ENCODE peak calls at places on chromosomes 4 and X, in nine cellular contexts. W is cardiac fibroblast; J is HFF-Myc; F is fibroblast of mammary gland; P is fibroblast of pulmonary artery; S is CD8-positive, alpha-beta T cell; A is fibroblast of villous mesenchyme; R is cardiac muscle cell; G is osteocyte. I is an unnamed sample.

GRCh38 chrX:7706032-7706431 is 136.9 kb upstream of the VCX start:
- DNase-seq in W (peak), J (no peak), F (no peak), P (no peak), S (no peak), A (no peak), R (no peak), G (no peak), I (no peak)

GRCh38 chr4:47278631-47279030 is 184.9 kb downstream of the COMMD8 start:
- DNase-seq in W (no peak), J (no peak), F (no peak), P (no peak), S (no peak), A (no peak), R (no peak), G (no peak), I (no peak)

GRCh38 chr4:184396001-184396400 is 78.3 kb downstream of the IRF2 start:
- DNase-seq in W (no peak), J (no peak), F (no peak), P (no peak), S (no peak), A (peak), R (no peak), G (no peak), I (no peak)

GRCh38 chrX:5163663-5164062 is 1065.0 kb downstream of the NLGN4X start:
- DNase-seq in W (no peak), J (no peak), F (no peak), P (no peak), S (no peak), A (no peak), R (no peak), G (no peak), I (no peak)

GRCh38 chr4:65482410-65482809 is 187.9 kb downstream of the EPHA5 start:
- DNase-seq in W (peak), J (no peak), F (peak), P (peak), S (no peak), A (peak), R (no peak), G (no peak), I (no peak)

GRCh38 chr4:8128096-8128856 is 30.3 kb downstream of the ABLIM2 start:
- DNase-seq in W (no peak), J (no peak), F (no peak), P (no peak), S (no peak), A (no peak), R (no peak), G (no peak), I (no peak)

GRCh38 chrX:102085706-102086105 is 39.8 kb upstream of the TCEAL2 start:
- DNase-seq in W (peak), J (no peak), F (no peak), P (no peak), S (no peak), A (no peak), R (no peak), G (no peak), I (no peak)

GRCh38 chr4:72312032-72312650 is 256.9 kb downstream of the ADAMTS3 start:
- DNase-seq in W (peak), J (peak), F (peak), P (peak), S (no peak), A (peak), R (no peak), G (no peak), I (no peak)

GRCh38 chr4:24137596-24137962 is 247.7 kb upstream of the PPARGC1A start:
- DNase-seq in W (no peak), J (no peak), F (no peak), P (no peak), S (no peak), A (no peak), R (no peak), G (no peak), I (no peak)

GRCh38 chr4:133483600-133484246 is 334.6 kb downstream of the PCDH10 start:
- DNase-seq in W (peak), J (no peak), F (peak), P (peak), S (no peak), A (peak), R (peak), G (no peak), I (no peak)

GRCh38 chr4:79141530-79141929 is 184.3 kb downstream of the NAA11 start:
- DNase-seq in W (peak), J (no peak), F (peak), P (peak), S (no peak), A (peak), R (peak), G (no peak), I (no peak)

GRCh38 chrX:23901065-23901464 is 6.7 kb downstream of the APOO start:
- DNase-seq in W (peak), J (no peak), F (peak), P (peak), S (no peak), A (peak), R (no peak), G (no peak), I (no peak)

GRCh38 chrX:46572295-46572936 is 1.1 kb upstream of the CHST7 start:
- DNase-seq in W (no peak), J (no peak), F (no peak), P (no peak), S (no peak), A (no peak), R (no peak), G (no peak), I (no peak)

DNA sequence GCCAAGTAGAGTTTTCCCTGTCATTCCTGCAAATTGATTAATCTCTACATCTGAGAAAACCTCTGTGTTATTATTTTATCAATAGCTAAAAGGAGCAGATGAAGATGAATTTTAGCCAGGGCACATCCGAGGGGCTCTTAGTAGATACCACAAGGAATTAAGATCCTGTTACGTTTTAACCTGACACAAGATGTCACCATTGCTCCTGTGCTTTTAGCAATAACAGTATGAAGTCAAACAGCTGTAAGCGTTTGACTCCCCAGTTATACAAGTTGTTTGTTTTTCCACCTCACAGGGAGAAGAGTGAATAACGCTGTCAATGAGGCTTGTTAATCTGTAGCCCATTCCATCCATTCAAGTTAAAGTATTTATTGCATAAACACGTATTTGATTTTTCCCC is 76.0 kb upstream of the AP1S2 start:
- DNase-seq in W (peak), J (no peak), F (peak), P (peak), S (no peak), A (peak), R (peak), G (no peak), I (no peak)
- TF ChIP-seq CTCF in W (peak), J (peak), F (peak), P (peak), S (no peak), A (peak), R (peak), G (peak), I (no peak)

GRCh38 chr4:112637552-112637866 is 566 bp downstream of the LARP7 start:
- DNase-seq in W (no peak), J (no peak), F (no peak), P (no peak), S (no peak), A (no peak), R (no peak), G (no peak), I (no peak)
- TF ChIP-seq CTCF in W (no peak), J (no peak), F (no peak), P (no peak), S (no peak), A (no peak), R (no peak), G (no peak), I (no peak)

DNA sequence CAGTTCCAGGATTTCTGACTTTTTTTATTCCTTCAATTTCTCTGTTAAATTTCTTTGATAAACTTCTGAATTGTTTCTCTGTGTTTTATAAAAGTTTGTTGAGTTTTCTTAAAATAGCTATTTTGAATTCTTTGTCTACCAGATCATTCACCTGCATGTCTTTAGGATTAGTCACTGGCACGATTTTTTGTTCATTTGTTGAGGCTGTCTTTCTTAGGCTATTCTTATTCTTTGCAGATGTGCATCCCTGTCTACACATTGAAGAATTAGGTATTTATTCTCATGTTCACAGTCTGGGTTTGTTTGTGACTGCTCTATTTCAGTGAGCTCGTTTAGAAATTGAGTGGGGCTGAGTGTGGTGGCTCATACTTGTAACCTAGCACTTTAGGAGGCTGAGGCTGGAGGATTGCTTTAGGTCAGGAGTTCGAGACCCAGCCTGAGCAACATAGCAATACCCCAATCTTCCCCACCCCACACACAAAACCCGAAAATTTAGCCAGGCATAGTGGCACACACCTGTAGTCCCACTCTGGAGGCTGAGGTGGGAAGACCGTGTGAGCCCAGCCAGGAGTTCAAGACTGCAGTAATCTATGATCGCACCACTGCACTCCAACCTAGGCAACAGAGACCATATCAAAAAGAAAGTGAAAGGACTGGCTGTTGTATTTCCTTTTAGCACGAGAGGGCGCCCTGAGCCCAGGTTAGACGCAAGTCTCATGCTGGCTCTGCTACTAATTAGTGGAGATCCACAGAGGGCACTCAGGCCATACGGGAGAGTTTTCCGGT is 42.0 kb downstream of the F8 start:
- DNase-seq in W (peak), J (peak), F (peak), P (peak), S (peak), A (peak), R (peak), G (peak), I (peak)
- TF ChIP-seq CTCF in W (peak), J (peak), F (peak), P (peak), S (peak), A (peak), R (peak), G (peak), I (no peak)

DNA sequence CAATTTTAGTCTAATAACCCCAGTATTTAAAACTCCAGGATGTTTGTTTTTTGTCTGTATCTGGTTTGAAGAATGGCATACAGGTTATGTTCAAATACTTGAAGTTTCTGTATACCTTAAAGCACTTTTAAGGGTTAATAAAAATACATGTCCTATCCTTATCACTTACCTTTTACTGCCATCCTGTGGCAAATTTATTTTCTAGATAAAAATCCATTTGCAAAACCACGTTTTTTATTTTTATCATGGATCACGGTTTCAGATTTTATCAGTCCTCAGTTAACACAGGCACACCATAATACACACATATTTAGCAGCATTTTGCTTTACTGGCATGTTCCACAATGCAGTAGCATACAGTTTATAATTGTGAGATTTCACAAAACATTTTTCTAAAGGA is 113.3 kb upstream of the H2AZ1 start:
- DNase-seq in W (peak), J (no peak), F (peak), P (no peak), S (no peak), A (no peak), R (no peak), G (no peak), I (no peak)
- TF ChIP-seq CTCF in W (no peak), J (no peak), F (no peak), P (no peak), S (no peak), A (peak), R (no peak), G (no peak), I (no peak)

DNA sequence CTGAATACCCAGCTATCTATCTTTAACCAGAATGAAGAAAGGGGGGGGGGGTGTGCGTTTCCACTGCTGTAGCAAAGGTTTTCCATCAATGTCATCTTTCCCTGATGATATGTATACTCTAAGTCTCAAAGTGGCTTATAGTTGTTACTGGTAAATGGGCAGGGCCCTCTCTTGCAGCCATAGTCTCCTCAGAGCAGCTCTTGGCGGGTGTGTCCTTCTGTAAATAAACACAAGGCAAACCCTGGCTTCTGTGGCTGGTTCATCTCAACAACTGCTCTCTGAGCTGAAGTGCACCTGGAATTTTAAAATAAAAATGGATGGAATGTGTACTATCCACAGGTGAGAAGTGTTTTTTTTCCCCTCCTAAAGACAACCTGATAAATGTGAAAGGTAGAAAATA is 57.5 kb upstream of the SCML1 start:
- DNase-seq in W (no peak), J (no peak), F (no peak), P (no peak), S (no peak), A (no peak), R (no peak), G (no peak), I (no peak)
- TF ChIP-seq CTCF in W (no peak), J (no peak), F (no peak), P (no peak), S (no peak), A (no peak), R (no peak), G (no peak), I (no peak)

GRCh38 chrX:119880552-119881437 is 9.2 kb downstream of the NDUFA1 start:
- DNase-seq in W (peak), J (peak), F (peak), P (peak), S (no peak), A (peak), R (peak), G (no peak), I (no peak)
- TF ChIP-seq CTCF in W (peak), J (peak), F (peak), P (peak), S (peak), A (peak), R (peak), G (peak), I (no peak)